ENCODE peak calls at places on chromosomes 4 and X, in eight cellular contexts. B, A, E, N, T, C, Z and H are unnamed samples.

GRCh38 chr4:184267673-184268573 is 50.2 kb upstream of the ENPP6 start:
- DNase-seq in B (no peak), A (peak; percentile 77), E (peak; percentile 96), N (peak; percentile 80), T (peak; percentile 45), C (peak; percentile 91), Z (peak; percentile 60), H (peak; percentile 43)

GRCh38 chrX:16610121-16610565 is 39.8 kb upstream of the S100G start:
- DNase-seq in B (no peak), A (no peak), E (peak; percentile 62), N (peak; percentile 78), T (no peak), C (no peak), Z (no peak), H (no peak)

GRCh38 chrX:11423949-11424348 is 130.7 kb downstream of the AMELX start:
- DNase-seq in B (no peak), A (no peak), E (no peak), N (no peak), T (no peak), C (no peak), Z (no peak), H (no peak)

GRCh38 chrX:39611468-39611867 is 486.3 kb downstream of the BCOR start:
- DNase-seq in B (no peak), A (no peak), E (no peak), N (no peak), T (no peak), C (no peak), Z (no peak), H (no peak)

GRCh38 chrX:54439967-54440871 is at the start of gene TSR2:
- DNase-seq in B (peak; percentile 83), A (peak; percentile 87), E (peak; percentile 87), N (peak; percentile 89), T (peak; percentile 80), C (peak; percentile 71), Z (peak; percentile 68), H (peak; percentile 84)

GRCh38 chrX:118074086-118074485 is 42.5 kb downstream of the KLHL13 start:
- DNase-seq in B (no peak), A (no peak), E (no peak), N (no peak), T (no peak), C (no peak), Z (no peak), H (no peak)

GRCh38 chr4:4387531-4388311 is 819 bp downstream of the NSG1 start:
- DNase-seq in B (no peak), A (no peak), E (no peak), N (no peak), T (no peak), C (no peak), Z (no peak), H (no peak)

GRCh38 chr4:174173360-174173759 is 110.1 kb downstream of the FBXO8 start:
- DNase-seq in B (no peak), A (no peak), E (peak; percentile 11), N (no peak), T (no peak), C (no peak), Z (no peak), H (no peak)